ENCODE peak calls at places on chromosomes 6 and 20, in four cellular contexts. G is breast epithelium, C is MM.1S, O is A549. J is an unnamed sample. For H3K4me1, the result is how much of the 10 kb centered on the place peaks cover.

GRCh38 chr20:52083627-52084232 is 107.8 kb downstream of the ZFP64 start:
- DNase-seq in O (peak), C (peak), G (no peak), J (no peak)

GRCh38 chr6:5125152-5126006 is 40.2 kb downstream of the PPP1R3G start:
- DNase-seq in G (no peak), O (no peak), C (no peak), J (no peak)

GRCh38 chr20:48186447-48186846 is 401.2 kb upstream of the SULF2 start:
- DNase-seq in G (no peak), C (no peak), O (no peak), J (no peak)

GRCh38 chr20:59120491-59120890 is 43.1 kb upstream of the ZNF831 start:
- DNase-seq in C (no peak), G (no peak), O (no peak), J (no peak)

GRCh38 chr6:45376310-45377040 is 1.3 kb downstream of the SUPT3H start:
- DNase-seq in C (no peak), G (no peak), O (no peak), J (no peak)

GRCh38 chr6:167513763-167514162 is 188.9 kb downstream of the TTLL2 start:
- DNase-seq in C (no peak), O (no peak), G (no peak), J (no peak)

GRCh38 chr20:21099653-21100589 is 6.2 kb downstream of the LINC00237 start:
- DNase-seq in O (no peak), C (peak), G (no peak), J (no peak)

GRCh38 chr6:140850438-140850837 is 1282.3 kb upstream of the GJE1 start:
- DNase-seq in O (no peak), G (no peak), C (no peak), J (no peak)

GRCh38 chr6:87907521-87907920 is 140.1 kb upstream of the SPACA1 start:
- DNase-seq in C (peak), G (no peak), O (no peak), J (no peak)

GRCh38 chr6:33695451-33695855 is 16.0 kb downstream of the UQCC2 start:
- DNase-seq in C (no peak), G (no peak), O (no peak), J (no peak)

GRCh38 chr6:11337306-11337705 is 104.8 kb upstream of the NEDD9 start:
- DNase-seq in C (no peak), O (no peak), G (no peak), J (no peak)

GRCh38 chr6:21023210-21023609 is 489.0 kb downstream of the CDKAL1 start:
- DNase-seq in G (no peak), O (no peak), C (no peak), J (no peak)

DNA sequence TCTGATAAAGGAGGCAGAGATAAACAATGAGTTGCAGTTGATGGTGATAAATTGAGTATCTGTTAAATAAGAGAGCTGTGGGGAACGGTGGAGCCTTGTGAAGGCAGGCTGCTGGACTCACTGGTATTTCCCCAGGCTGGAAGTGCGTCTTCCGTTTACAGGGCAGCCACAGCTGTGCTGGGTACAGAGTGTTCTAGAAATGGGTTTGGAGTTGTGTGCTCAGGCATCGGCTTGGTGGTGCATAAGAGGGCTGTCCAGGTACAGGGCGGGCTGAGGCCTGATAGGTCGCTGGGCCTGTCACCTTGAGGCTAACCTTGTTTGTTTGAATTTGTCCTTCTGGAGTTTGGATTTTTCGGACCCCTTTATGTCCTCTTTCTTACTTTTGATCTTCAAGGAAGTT is 39.3 kb downstream of the ARID1B start:
- DNase-seq in C (no peak), G (no peak), O (no peak), J (peak)
- H3K4me1 ChIP-seq in C (under half), G (under half), O (under half), J (half or more)

GRCh38 chr20:23493172-23493772 is 2.4 kb downstream of the CST8 start:
- DNase-seq in O (no peak), G (no peak), C (no peak), J (no peak)
- H3K4me1 ChIP-seq in O (under half), G (under half), C (under half), J (under half)

GRCh38 chr6:44278316-44278715 is 8.1 kb downstream of the TMEM151B start:
- DNase-seq in C (no peak), G (no peak), O (no peak), J (no peak)

GRCh38 chr6:44275749-44276648 is 5.7 kb downstream of the TMEM151B start:
- DNase-seq in O (no peak), C (no peak), G (no peak), J (no peak)

GRCh38 chr6:44276667-44277640 is 6.7 kb downstream of the TMEM151B start:
- DNase-seq in C (no peak), O (no peak), G (no peak), J (no peak)

GRCh38 chr6:44277763-44278162 is 7.5 kb downstream of the TMEM151B start:
- DNase-seq in C (no peak), G (no peak), O (no peak), J (no peak)

GRCh38 chr6:44278774-44279697 is 8.8 kb downstream of the TMEM151B start:
- DNase-seq in O (no peak), C (no peak), G (no peak), J (no peak)
- H3K4me1 ChIP-seq in O (under half), C (under half), G (under half), J (under half)

GRCh38 chr20:25050501-25051350 is 7.2 kb downstream of the ACSS1 start:
- DNase-seq in O (no peak), C (no peak), G (peak), J (no peak)
- H3K4me1 ChIP-seq in O (under half), C (under half), G (under half), J (half or more)

DNA sequence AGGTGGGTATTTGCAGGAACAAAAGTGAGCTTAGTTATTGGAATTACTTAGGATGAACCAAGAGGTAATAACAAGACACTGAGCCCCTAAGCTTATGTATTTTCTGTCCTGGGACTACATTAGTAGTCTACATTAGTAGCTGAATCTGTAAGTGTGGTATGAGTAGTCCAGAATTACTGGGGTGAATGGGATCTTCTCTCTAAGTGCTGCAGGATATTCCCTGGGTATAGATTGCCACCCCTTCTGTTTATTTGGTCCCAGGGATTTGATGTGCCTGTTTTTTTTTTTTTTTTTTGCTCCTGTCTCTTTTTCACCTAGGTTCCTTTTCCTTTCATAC is 5.9 kb downstream of the CD2AP start:
- DNase-seq in O (no peak), C (no peak), G (no peak), J (no peak)
- H3K4me1 ChIP-seq in O (half or more), C (under half), G (under half), J (under half)

GRCh38 chr20:36113015-36113414 is 41.5 kb upstream of the EPB41L1 start:
- DNase-seq in C (no peak), G (no peak), O (no peak), J (no peak)

GRCh38 chr20:36114707-36115106 is 39.8 kb upstream of the EPB41L1 start:
- DNase-seq in G (no peak), C (no peak), O (no peak), J (no peak)

GRCh38 chr20:36110936-36111445 is 43.5 kb upstream of the EPB41L1 start:
- DNase-seq in O (no peak), G (no peak), C (no peak), J (no peak)

GRCh38 chr20:36112112-36112511 is 42.4 kb upstream of the EPB41L1 start:
- DNase-seq in C (no peak), O (no peak), G (no peak), J (no peak)

DNA sequence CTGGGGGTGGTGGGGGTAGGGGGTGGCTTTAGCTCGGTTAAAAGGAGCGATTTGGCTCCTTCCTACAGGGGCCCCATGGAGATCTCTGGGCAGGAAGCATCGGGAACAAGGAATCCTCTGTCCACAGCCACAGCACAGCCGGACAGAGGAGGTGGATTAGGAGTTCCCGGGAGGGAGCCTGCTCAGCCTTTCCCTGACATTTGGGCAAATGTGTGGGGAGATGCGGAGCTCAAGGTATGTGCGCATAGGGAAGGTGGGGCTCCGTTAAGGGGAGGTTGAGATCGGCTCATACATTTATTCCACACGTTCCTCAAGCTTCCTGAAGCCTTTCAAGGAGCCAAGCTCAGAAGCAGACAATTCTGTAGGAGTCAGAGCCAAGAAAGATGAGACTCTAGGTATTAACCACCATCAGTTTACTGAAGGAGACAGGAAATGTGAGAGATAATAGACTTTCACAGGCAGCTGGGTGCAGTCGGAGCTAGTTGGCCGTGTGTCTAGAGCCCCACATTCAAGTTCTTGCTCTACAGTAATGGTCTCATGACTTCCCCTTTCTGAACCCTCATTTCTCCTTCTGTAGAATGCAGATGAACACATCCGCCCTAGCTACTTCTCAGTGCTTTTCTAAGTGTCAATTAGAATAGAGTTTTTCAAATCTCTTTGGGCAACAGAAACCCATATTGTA is 40.8 kb upstream of the EPB41L1 start:
- DNase-seq in G (no peak), O (no peak), C (no peak), J (no peak)
- H3K4me1 ChIP-seq in G (under half), O (under half), C (under half), J (under half)